ENCODE peak calls at places on chromosomes 7 and 10, in four cellular contexts. K, D, Z and X are unnamed samples.

GRCh38 chr7:101804642-101805401 is 12.6 kb upstream of the CUX1 start:
- DNase-seq in K (no peak), D (no peak), Z (no peak), X (no peak)

GRCh38 chr10:122703483-122704448 is 4.1 kb upstream of the C10orf120 start:
- DNase-seq in K (peak), D (peak), Z (peak), X (peak)

GRCh38 chr10:78307576-78307975 is 273.9 kb downstream of the RPS24 start:
- DNase-seq in K (no peak), D (no peak), Z (no peak), X (no peak)

GRCh38 chr10:51244308-51244707 is 170.0 kb downstream of the PRKG1 start:
- DNase-seq in K (no peak), D (no peak), Z (no peak), X (no peak)

GRCh38 chr10:69814251-69814650 is 12.5 kb downstream of the COL13A1 start:
- DNase-seq in K (no peak), D (no peak), Z (no peak), X (no peak)

GRCh38 chr7:100016209-100016901 is 959 bp downstream of the ZKSCAN1 start:
- DNase-seq in K (no peak), D (no peak), Z (no peak), X (no peak)

GRCh38 chr10:91987397-91988037 is 63.9 kb downstream of the BTAF1 start:
- DNase-seq in K (no peak), D (no peak), Z (no peak), X (no peak)

GRCh38 chr7:149727541-149728476 is 45.6 kb downstream of the ZNF467 start:
- DNase-seq in K (no peak), D (no peak), Z (no peak), X (no peak)

GRCh38 chr7:114481995-114482394 is 67.4 kb downstream of the FOXP2 start:
- DNase-seq in K (peak), D (no peak), Z (peak), X (no peak)

GRCh38 chr7:130821864-130822263 is 87.9 kb upstream of the KLF14 start:
- DNase-seq in K (no peak), D (no peak), Z (no peak), X (no peak)

GRCh38 chr10:20932606-20933005 is 35.5 kb upstream of the NEBL start:
- DNase-seq in K (no peak), D (no peak), Z (no peak), X (no peak)

GRCh38 chr10:132418520-132419416 is 21.8 kb downstream of the PWWP2B start:
- DNase-seq in K (no peak), D (no peak), Z (no peak), X (no peak)

GRCh38 chr10:89644967-89645741 is at the start of gene PANK1:
- DNase-seq in K (peak), D (peak), Z (peak), X (peak)

GRCh38 chr7:88206235-88206634 is 13.6 kb downstream of the SRI start:
- DNase-seq in K (no peak), D (no peak), Z (no peak), X (no peak)
- TF ChIP-seq CTCF in K (no peak), D (no peak), Z (no peak), X (no peak)

GRCh38 chr10:67492317-67493019 is 203.5 kb downstream of the CTNNA3 start:
- DNase-seq in K (no peak), D (no peak), Z (no peak), X (no peak)
- TF ChIP-seq CTCF in K (no peak), D (no peak), Z (no peak), X (no peak)

DNA sequence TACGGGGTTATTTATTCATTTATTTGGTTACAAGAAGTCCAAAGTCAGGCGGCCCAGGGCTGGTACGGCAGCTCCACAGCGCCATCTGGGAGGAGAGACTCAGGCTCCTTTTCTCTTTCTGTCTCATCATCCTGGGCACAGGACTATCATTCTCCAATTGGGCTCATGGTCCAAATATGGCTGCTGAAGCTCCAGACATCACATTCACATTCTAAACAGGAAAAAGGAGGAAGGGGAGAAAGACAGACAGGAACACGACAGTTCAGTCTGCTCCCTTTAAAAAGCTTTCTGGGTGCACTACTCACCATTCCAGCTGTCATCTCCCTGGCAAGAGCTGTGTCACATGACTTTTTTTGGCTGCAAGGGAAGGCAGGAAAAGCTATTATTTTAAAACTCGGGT is 74.4 kb upstream of the PDZD8 start:
- DNase-seq in K (no peak), D (no peak), Z (no peak), X (no peak)
- TF ChIP-seq CTCF in K (peak), D (no peak), Z (peak), X (no peak)

DNA sequence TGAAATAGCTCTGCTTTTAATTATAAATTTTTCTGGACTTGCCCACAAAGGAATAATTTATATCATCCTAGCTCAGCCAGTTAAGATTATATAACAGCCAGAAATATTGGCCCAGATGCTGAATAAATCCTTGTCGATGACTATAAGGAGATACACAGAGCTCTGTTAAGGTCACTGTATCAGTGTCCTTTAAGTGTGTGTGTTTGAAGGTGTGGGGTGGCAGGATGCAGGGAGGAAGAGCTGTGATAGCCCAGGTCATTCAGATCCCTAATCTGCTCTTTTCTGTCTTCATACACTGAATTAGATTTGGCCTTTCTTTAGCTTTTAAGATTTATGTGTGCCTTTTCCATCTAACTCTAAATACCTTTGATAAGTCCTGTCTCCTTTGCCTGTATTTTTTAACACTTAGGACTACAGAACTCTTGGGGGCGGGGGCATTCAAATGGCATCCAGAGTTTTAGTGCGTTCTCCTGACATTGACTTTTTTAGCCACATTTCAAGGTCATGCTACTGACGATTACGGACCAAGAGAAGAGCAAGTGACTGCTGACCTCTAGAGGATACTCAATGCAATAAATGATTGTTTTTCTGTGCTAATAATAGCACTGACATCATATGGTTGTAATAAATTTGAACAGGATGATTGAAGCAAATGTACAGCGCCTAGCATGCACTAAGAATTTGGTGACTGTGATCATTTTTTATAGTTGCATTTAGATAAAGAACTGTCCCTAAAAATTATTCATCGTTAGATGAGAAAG is 172.3 kb downstream of the CACNB2 start:
- DNase-seq in K (no peak), D (no peak), Z (peak), X (peak)
- TF ChIP-seq CTCF in K (peak), D (peak), Z (peak), X (no peak)

GRCh38 chr10:93547522-93547921 is 18.9 kb upstream of the FFAR4 start:
- DNase-seq in K (no peak), D (no peak), Z (no peak), X (no peak)

GRCh38 chr10:93541402-93542357 is 24.8 kb upstream of the FFAR4 start:
- DNase-seq in K (no peak), D (no peak), Z (peak), X (peak)

GRCh38 chr10:93542358-93542791 is 24.1 kb upstream of the FFAR4 start:
- DNase-seq in K (no peak), D (no peak), Z (peak), X (no peak)
- TF ChIP-seq CTCF in K (no peak), D (no peak), Z (no peak), X (no peak)

GRCh38 chr10:126914561-126914960 is 9.3 kb downstream of the DOCK1 start:
- DNase-seq in K (no peak), D (no peak), Z (no peak), X (no peak)
- TF ChIP-seq CTCF in K (no peak), D (no peak), Z (no peak), X (no peak)

DNA sequence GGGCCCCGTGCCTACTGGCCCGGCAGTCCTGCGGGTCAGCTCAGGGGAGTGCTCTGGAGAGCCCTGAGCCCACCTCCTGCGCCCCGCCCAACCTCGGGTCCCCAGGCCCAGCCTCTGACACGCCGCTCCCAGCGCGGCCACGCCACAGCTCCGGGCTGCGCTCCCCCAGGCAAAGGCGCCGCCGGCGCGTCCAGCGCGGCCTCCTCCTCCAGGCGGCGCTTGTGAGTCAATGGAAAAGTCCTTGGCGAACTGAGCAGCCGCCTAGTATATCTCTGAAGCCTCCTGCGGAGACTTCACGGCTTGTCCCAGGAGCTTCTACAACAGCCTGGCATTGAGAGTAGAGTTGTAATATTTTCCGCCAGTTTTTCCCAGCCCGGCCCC is 29.5 kb upstream of the BMS1 start:
- DNase-seq in K (peak), D (peak), Z (peak), X (peak)
- TF ChIP-seq CTCF in K (peak), D (peak), Z (peak), X (peak)